ENCODE peak calls at places on chromosomes 5 and 9, in five cellular contexts. One of them, this sample, is unnamed.

GRCh38 chr5:1936413-1936812 is 53.7 kb upstream of the IRX4 start:
- DNase-seq in GM06990: no peak
- DNase-seq in H9: peak
- DNase-seq in GM13977: no peak
- DNase-seq in left ventricle myocardium inferior: no peak
- DNase-seq in this sample: no peak

GRCh38 chr9:128819716-128820664 is 1.7 kb downstream of the ENDOG start:
- DNase-seq in GM06990: no peak
- DNase-seq in H9: no peak
- DNase-seq in GM13977: no peak
- DNase-seq in left ventricle myocardium inferior: peak
- DNase-seq in this sample: no peak

GRCh38 chr5:54148062-54148461 is 162.3 kb downstream of the ARL15 start:
- DNase-seq in GM06990: no peak
- DNase-seq in H9: no peak
- DNase-seq in GM13977: no peak
- DNase-seq in left ventricle myocardium inferior: no peak
- DNase-seq in this sample: no peak

GRCh38 chr9:137506274-137506673 is 43.9 kb downstream of the PNPLA7 start:
- DNase-seq in GM06990: no peak
- DNase-seq in H9: no peak
- DNase-seq in GM13977: no peak
- DNase-seq in left ventricle myocardium inferior: no peak
- DNase-seq in this sample: no peak

GRCh38 chr5:162929104-162929503 is 508.3 kb upstream of the CCNG1 start:
- DNase-seq in GM06990: no peak
- DNase-seq in H9: no peak
- DNase-seq in GM13977: no peak
- DNase-seq in left ventricle myocardium inferior: no peak
- DNase-seq in this sample: no peak

GRCh38 chr5:163505475-163506457 is at the start of gene MAT2B:
- DNase-seq in GM06990: peak
- DNase-seq in H9: peak
- DNase-seq in GM13977: peak
- DNase-seq in left ventricle myocardium inferior: peak
- DNase-seq in this sample: peak

GRCh38 chr9:83469722-83470121 is 68.5 kb downstream of the FRMD3 start:
- DNase-seq in GM06990: no peak
- DNase-seq in H9: no peak
- DNase-seq in GM13977: no peak
- DNase-seq in left ventricle myocardium inferior: peak
- DNase-seq in this sample: no peak

GRCh38 chr9:127634698-127635097 is 22.6 kb downstream of the STXBP1 start:
- DNase-seq in GM06990: no peak
- DNase-seq in H9: no peak
- DNase-seq in GM13977: no peak
- DNase-seq in left ventricle myocardium inferior: no peak
- DNase-seq in this sample: no peak

GRCh38 chr5:140868721-140869554 is at the start of gene PCDHA11:
- DNase-seq in GM06990: no peak
- DNase-seq in H9: peak
- DNase-seq in GM13977: no peak
- DNase-seq in left ventricle myocardium inferior: no peak
- DNase-seq in this sample: no peak

GRCh38 chr5:72648511-72648910 is 141.3 kb upstream of the ZNF366 start:
- DNase-seq in GM06990: no peak
- DNase-seq in H9: no peak
- DNase-seq in GM13977: no peak
- DNase-seq in left ventricle myocardium inferior: no peak
- DNase-seq in this sample: no peak

GRCh38 chr5:136155769-136156168 is 23.1 kb downstream of the SMAD5 start:
- DNase-seq in GM06990: no peak
- DNase-seq in H9: no peak
- DNase-seq in GM13977: no peak
- DNase-seq in left ventricle myocardium inferior: no peak
- DNase-seq in this sample: no peak

GRCh38 chr5:91007251-91007650 is 375.9 kb downstream of the ARRDC3 start:
- DNase-seq in GM06990: no peak
- DNase-seq in H9: no peak
- DNase-seq in GM13977: no peak
- DNase-seq in left ventricle myocardium inferior: no peak
- DNase-seq in this sample: no peak

GRCh38 chr5:115561176-115561575 is 16.6 kb upstream of the FEM1C start:
- DNase-seq in GM06990: no peak
- DNase-seq in H9: no peak
- DNase-seq in GM13977: no peak
- DNase-seq in left ventricle myocardium inferior: no peak
- DNase-seq in this sample: no peak

GRCh38 chr9:123642291-123643278 is 286.6 kb downstream of the CRB2 start:
- DNase-seq in GM06990: no peak
- DNase-seq in H9: no peak
- DNase-seq in GM13977: no peak
- DNase-seq in left ventricle myocardium inferior: peak
- DNase-seq in this sample: no peak

GRCh38 chr5:82765765-82766164 is 311.4 kb downstream of the TMEM167A start:
- DNase-seq in GM06990: no peak
- DNase-seq in H9: no peak
- DNase-seq in GM13977: no peak
- DNase-seq in left ventricle myocardium inferior: no peak
- DNase-seq in this sample: no peak

GRCh38 chr9:79301549-79301948 is 270.2 kb upstream of the TLE4 start:
- DNase-seq in GM06990: no peak
- DNase-seq in H9: no peak
- DNase-seq in GM13977: no peak
- DNase-seq in left ventricle myocardium inferior: no peak
- DNase-seq in this sample: no peak

GRCh38 chr5:143142596-143143435 is 260.7 kb downstream of the NR3C1 start:
- DNase-seq in GM06990: no peak
- DNase-seq in H9: no peak
- DNase-seq in GM13977: no peak
- DNase-seq in left ventricle myocardium inferior: peak
- DNase-seq in this sample: no peak

GRCh38 chr9:116435706-116436105 is 251.4 kb upstream of the TRIM32 start:
- DNase-seq in GM06990: no peak
- DNase-seq in H9: no peak
- DNase-seq in GM13977: no peak
- DNase-seq in left ventricle myocardium inferior: no peak
- DNase-seq in this sample: no peak

GRCh38 chr5:137037848-137038247 is 461.3 kb downstream of the SPOCK1 start:
- DNase-seq in GM06990: no peak
- DNase-seq in H9: no peak
- DNase-seq in GM13977: peak
- DNase-seq in left ventricle myocardium inferior: no peak
- DNase-seq in this sample: no peak

GRCh38 chr5:92912280-92912679 is 668.7 kb downstream of the NR2F1-AS1 start:
- DNase-seq in GM06990: no peak
- DNase-seq in H9: no peak
- DNase-seq in GM13977: no peak
- DNase-seq in left ventricle myocardium inferior: no peak
- DNase-seq in this sample: no peak

GRCh38 chr5:176611435-176611834 is 1.5 kb upstream of the GPRIN1 start:
- DNase-seq in GM06990: no peak
- DNase-seq in H9: peak
- DNase-seq in GM13977: no peak
- DNase-seq in left ventricle myocardium inferior: peak
- DNase-seq in this sample: peak

GRCh38 chr9:95937131-95937530 is 61.6 kb downstream of the ERCC6L2 start:
- DNase-seq in GM06990: no peak
- DNase-seq in H9: no peak
- DNase-seq in GM13977: no peak
- DNase-seq in left ventricle myocardium inferior: no peak
- DNase-seq in this sample: no peak

GRCh38 chr9:71624728-71625127 is 143.6 kb downstream of the CEMIP2 start:
- DNase-seq in GM06990: no peak
- DNase-seq in H9: no peak
- DNase-seq in GM13977: no peak
- DNase-seq in left ventricle myocardium inferior: no peak
- DNase-seq in this sample: no peak
- TF ChIP-seq CTCF in GM06990: no peak
- TF ChIP-seq CTCF in H9: peak
- TF ChIP-seq CTCF in GM13977: no peak
- TF ChIP-seq CTCF in left ventricle myocardium inferior: no peak
- TF ChIP-seq CTCF in this sample: no peak

DNA sequence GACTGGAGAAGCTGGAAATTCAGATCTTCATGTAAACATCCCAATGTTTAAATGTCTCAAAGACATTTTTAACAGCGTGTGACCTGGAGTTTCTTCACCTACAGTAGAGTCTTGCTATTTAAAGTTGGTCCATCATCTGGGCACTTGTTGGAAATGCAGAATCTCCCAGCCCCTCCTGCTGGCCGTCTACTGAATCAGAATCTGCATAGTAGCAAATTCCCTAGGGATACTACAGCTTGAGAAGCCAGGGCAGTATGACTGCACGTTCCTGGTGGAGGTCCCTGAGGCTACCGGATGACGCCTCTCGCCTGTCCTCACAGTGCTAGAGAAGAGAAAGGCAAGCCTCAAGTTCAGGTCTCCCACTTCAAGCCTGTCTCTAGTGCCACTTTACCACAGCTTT is 15.7 kb downstream of the SAP30L start:
- DNase-seq in GM06990: no peak
- DNase-seq in H9: peak
- DNase-seq in GM13977: no peak
- DNase-seq in left ventricle myocardium inferior: no peak
- DNase-seq in this sample: no peak
- TF ChIP-seq CTCF in GM06990: no peak
- TF ChIP-seq CTCF in H9: peak
- TF ChIP-seq CTCF in GM13977: no peak
- TF ChIP-seq CTCF in left ventricle myocardium inferior: peak
- TF ChIP-seq CTCF in this sample: no peak

GRCh38 chr9:9913276-9913832 is 699.4 kb downstream of the PTPRD start:
- DNase-seq in GM06990: no peak
- DNase-seq in H9: no peak
- DNase-seq in GM13977: no peak
- DNase-seq in left ventricle myocardium inferior: no peak
- DNase-seq in this sample: no peak

GRCh38 chr9:9914174-9914573 is 698.6 kb downstream of the PTPRD start:
- DNase-seq in GM06990: no peak
- DNase-seq in H9: peak
- DNase-seq in GM13977: no peak
- DNase-seq in left ventricle myocardium inferior: no peak
- DNase-seq in this sample: no peak

GRCh38 chr9:9917400-9917799 is 695.4 kb downstream of the PTPRD start:
- DNase-seq in GM06990: no peak
- DNase-seq in H9: no peak
- DNase-seq in GM13977: no peak
- DNase-seq in left ventricle myocardium inferior: no peak
- DNase-seq in this sample: no peak

DNA sequence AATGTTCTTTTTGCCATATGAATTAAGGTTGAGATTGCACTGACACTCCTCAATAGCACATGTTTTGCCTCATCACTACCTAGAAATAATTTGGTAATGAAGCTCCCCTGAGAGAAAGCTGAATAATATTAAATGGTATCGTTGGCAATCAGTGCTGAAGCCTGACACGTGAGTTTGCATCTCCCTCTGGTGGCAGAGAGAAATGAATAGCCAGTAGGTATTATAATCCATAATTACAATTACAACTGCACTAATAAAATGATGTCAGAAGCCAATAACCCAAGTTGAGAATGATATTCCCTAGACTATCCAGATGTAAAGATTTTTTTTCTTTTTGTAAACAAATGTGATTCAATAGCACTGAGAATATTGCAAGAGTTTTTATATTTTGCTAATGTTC is 700.3 kb downstream of the PTPRD start:
- DNase-seq in GM06990: no peak
- DNase-seq in H9: no peak
- DNase-seq in GM13977: peak
- DNase-seq in left ventricle myocardium inferior: no peak
- DNase-seq in this sample: no peak
- TF ChIP-seq CTCF in GM06990: peak
- TF ChIP-seq CTCF in H9: peak
- TF ChIP-seq CTCF in GM13977: peak
- TF ChIP-seq CTCF in left ventricle myocardium inferior: no peak
- TF ChIP-seq CTCF in this sample: no peak

GRCh38 chr5:79005939-79006338 is 20.8 kb upstream of the ARSB start:
- DNase-seq in GM06990: no peak
- DNase-seq in H9: no peak
- DNase-seq in GM13977: no peak
- DNase-seq in left ventricle myocardium inferior: no peak
- DNase-seq in this sample: no peak

GRCh38 chr5:79008362-79008761 is 23.3 kb upstream of the ARSB start:
- DNase-seq in GM06990: no peak
- DNase-seq in H9: no peak
- DNase-seq in GM13977: no peak
- DNase-seq in left ventricle myocardium inferior: no peak
- DNase-seq in this sample: no peak

GRCh38 chr5:79011869-79012268 is 26.8 kb upstream of the ARSB start:
- DNase-seq in GM06990: no peak
- DNase-seq in H9: no peak
- DNase-seq in GM13977: no peak
- DNase-seq in left ventricle myocardium inferior: no peak
- DNase-seq in this sample: no peak

GRCh38 chr5:79014631-79015030 is 29.5 kb upstream of the ARSB start:
- DNase-seq in GM06990: no peak
- DNase-seq in H9: no peak
- DNase-seq in GM13977: no peak
- DNase-seq in left ventricle myocardium inferior: no peak
- DNase-seq in this sample: no peak

GRCh38 chr5:79011219-79011836 is 26.2 kb upstream of the ARSB start:
- DNase-seq in GM06990: no peak
- DNase-seq in H9: no peak
- DNase-seq in GM13977: no peak
- DNase-seq in left ventricle myocardium inferior: no peak
- DNase-seq in this sample: no peak
- TF ChIP-seq CTCF in GM06990: peak
- TF ChIP-seq CTCF in H9: no peak
- TF ChIP-seq CTCF in GM13977: no peak
- TF ChIP-seq CTCF in left ventricle myocardium inferior: no peak
- TF ChIP-seq CTCF in this sample: no peak

GRCh38 chr9:22447607-22448305 is 1.1 kb downstream of the DMRTA1 start:
- DNase-seq in GM06990: no peak
- DNase-seq in H9: peak
- DNase-seq in GM13977: no peak
- DNase-seq in left ventricle myocardium inferior: no peak
- DNase-seq in this sample: no peak

GRCh38 chr9:22452415-22453010 is 5.9 kb downstream of the DMRTA1 start:
- DNase-seq in GM06990: no peak
- DNase-seq in H9: no peak
- DNase-seq in GM13977: no peak
- DNase-seq in left ventricle myocardium inferior: peak
- DNase-seq in this sample: peak

GRCh38 chr9:22446589-22446949 is at the start of gene DMRTA1:
- DNase-seq in GM06990: no peak
- DNase-seq in H9: peak
- DNase-seq in GM13977: peak
- DNase-seq in left ventricle myocardium inferior: peak
- DNase-seq in this sample: peak

GRCh38 chr9:22446950-22447606 is 454 bp downstream of the DMRTA1 start:
- DNase-seq in GM06990: peak
- DNase-seq in H9: peak
- DNase-seq in GM13977: peak
- DNase-seq in left ventricle myocardium inferior: peak
- DNase-seq in this sample: peak
- TF ChIP-seq CTCF in GM06990: peak
- TF ChIP-seq CTCF in H9: peak
- TF ChIP-seq CTCF in GM13977: peak
- TF ChIP-seq CTCF in left ventricle myocardium inferior: peak
- TF ChIP-seq CTCF in this sample: no peak